ENCODE peak calls at places on chromosomes 6 and 20, in four cellular contexts. Z, R, J and U are unnamed samples.

GRCh38 chr20:51067792-51068191 is 44.9 kb upstream of the KCNG1 start:
- DNase-seq in Z (no peak), R (no peak), J (no peak), U (no peak)

GRCh38 chr6:157443066-157443800 is 62.2 kb downstream of the ZDHHC14 start:
- DNase-seq in Z (peak; percentile 41), R (peak; percentile 71), J (peak; percentile 53), U (peak; percentile 74)

GRCh38 chr6:148379481-148379880 is 36.8 kb downstream of the SASH1 start:
- DNase-seq in Z (no peak), R (no peak), J (no peak), U (no peak)

GRCh38 chr6:131813991-131814390 is 6.2 kb downstream of the ENPP1 start:
- DNase-seq in Z (no peak), R (no peak), J (no peak), U (no peak)

GRCh38 chr6:2396856-2397640 is 151.6 kb upstream of the GMDS start:
- DNase-seq in Z (no peak), R (peak; percentile 46), J (peak; percentile 24), U (peak; percentile 77)

GRCh38 chr20:4813076-4813838 is 91.5 kb downstream of the PRND start:
- DNase-seq in Z (peak; percentile 66), R (no peak), J (no peak), U (no peak)

GRCh38 chr6:87054143-87054833 is 40.6 kb downstream of the CGA start:
- DNase-seq in Z (peak; percentile 28), R (no peak), J (no peak), U (no peak)

GRCh38 chr6:81138236-81138635 is 614.2 kb downstream of the TENT5A start:
- DNase-seq in Z (no peak), R (no peak), J (no peak), U (no peak)

GRCh38 chr6:159875194-159875593 is 15.6 kb upstream of the MAS1 start:
- DNase-seq in Z (no peak), R (no peak), J (no peak), U (no peak)

GRCh38 chr6:116631379-116631990 is 15.2 kb downstream of the RSPH4A start:
- DNase-seq in Z (peak; percentile 7), R (no peak), J (no peak), U (no peak)

GRCh38 chr6:52754443-52754842 is 8.8 kb downstream of the GSTA2 start:
- DNase-seq in Z (no peak), R (no peak), J (no peak), U (no peak)

GRCh38 chr6:127300411-127300810 is 33.7 kb downstream of the RNF146 start:
- DNase-seq in Z (no peak), R (peak; percentile 54), J (peak; percentile 53), U (peak; percentile 91)

GRCh38 chr6:144647406-144647964 is 362.4 kb downstream of the UTRN start:
- DNase-seq in Z (no peak), R (no peak), J (no peak), U (no peak)

GRCh38 chr6:165835410-165835851 is 172.4 kb upstream of the PDE10A start:
- DNase-seq in Z (no peak), R (no peak), J (no peak), U (no peak)

GRCh38 chr20:51797357-51798025 is 4.8 kb downstream of the SALL4 start:
- DNase-seq in Z (no peak), R (no peak), J (no peak), U (no peak)

GRCh38 chr20:31860431-31861345 is 9.6 kb downstream of the DUSP15 start:
- DNase-seq in Z (no peak), R (no peak), J (peak; percentile 64), U (no peak)

GRCh38 chr20:31587545-31588389 is 17.3 kb upstream of the ID1 start:
- DNase-seq in Z (peak; percentile 68), R (no peak), J (peak; percentile 48), U (no peak)

GRCh38 chr6:24856954-24857670 is 58.4 kb upstream of the ARMH2 start:
- DNase-seq in Z (no peak), R (no peak), J (no peak), U (no peak)

GRCh38 chr6:24856246-24856599 is 57.5 kb upstream of the ARMH2 start:
- DNase-seq in Z (no peak), R (no peak), J (no peak), U (no peak)

GRCh38 chr6:24859608-24860007 is 60.9 kb upstream of the ARMH2 start:
- DNase-seq in Z (no peak), R (no peak), J (peak; percentile 63), U (no peak)

GRCh38 chr6:24859132-24859531 is 60.4 kb upstream of the ARMH2 start:
- DNase-seq in Z (no peak), R (no peak), J (no peak), U (no peak)

DNA sequence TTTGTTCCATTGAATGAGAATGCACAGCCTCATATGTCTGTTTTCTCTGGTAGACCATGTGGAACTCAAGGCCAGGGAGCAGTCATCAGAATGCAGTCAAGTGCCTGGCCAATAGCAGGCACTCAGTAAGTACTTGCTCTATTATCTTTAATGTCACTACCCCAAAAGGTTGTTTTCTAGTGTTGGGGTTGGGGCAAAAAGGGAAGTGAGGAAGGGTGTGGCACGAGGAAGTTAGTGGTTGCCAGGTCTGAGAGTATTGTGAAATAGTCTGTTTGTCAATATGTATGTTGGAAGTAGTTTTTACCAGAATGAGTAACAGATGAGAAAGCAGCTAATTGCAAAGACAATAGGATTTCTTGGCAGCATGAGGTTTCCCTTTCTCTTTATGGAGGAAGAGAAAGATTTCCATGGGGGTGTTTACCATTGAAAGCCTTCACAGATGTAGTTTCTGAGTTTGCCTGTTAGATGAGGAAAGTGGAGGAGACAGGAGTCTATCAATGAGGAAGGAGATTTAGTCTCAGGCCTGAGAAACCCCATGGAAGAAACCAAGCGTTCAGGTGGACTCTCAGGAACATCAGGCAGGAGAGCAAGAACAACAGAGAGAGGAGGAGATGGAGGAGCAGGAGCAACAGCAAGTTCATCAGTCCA is 59.6 kb upstream of the ARMH2 start:
- DNase-seq in Z (peak; percentile 20), R (peak; percentile 35), J (peak; percentile 89), U (no peak)
- TF ChIP-seq CTCF in Z (no peak), R (no peak), J (no peak), U (no peak)

GRCh38 chr6:30542915-30543314 is 13.4 kb downstream of the GNL1 start:
- DNase-seq in Z (no peak), R (no peak), J (no peak), U (no peak)
- TF ChIP-seq CTCF in Z (no peak), R (no peak), J (no peak), U (no peak)

GRCh38 chr6:35146453-35146852 is 5.3 kb upstream of the TCP11 start:
- DNase-seq in Z (peak; percentile 40), R (no peak), J (peak; percentile 65), U (no peak)
- TF ChIP-seq CTCF in Z (peak; percentile 66), R (peak; percentile 86), J (peak; percentile 84), U (peak; percentile 75)

DNA sequence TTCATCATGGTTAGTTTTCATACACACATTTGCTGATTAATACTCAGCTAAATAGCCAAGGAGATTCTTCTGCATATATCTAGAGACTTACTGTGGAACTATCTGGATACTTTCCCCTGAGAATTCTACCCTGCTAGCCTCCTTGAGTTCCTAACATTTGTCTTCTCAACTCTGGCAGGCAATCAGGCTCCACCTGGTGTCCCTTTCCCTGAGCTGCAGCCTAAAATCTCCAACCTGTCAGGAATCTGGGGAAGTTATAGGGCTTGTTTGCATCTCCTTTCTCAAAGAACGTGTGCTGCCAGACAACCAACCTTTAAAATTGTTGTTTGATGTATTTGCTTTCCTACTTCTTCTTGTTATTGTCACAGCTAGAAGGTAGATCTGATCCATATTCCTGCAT is 73.4 kb downstream of the FUT9 start:
- DNase-seq in Z (no peak), R (no peak), J (peak; percentile 37), U (no peak)
- TF ChIP-seq CTCF in Z (no peak), R (no peak), J (peak; percentile 67), U (no peak)

DNA sequence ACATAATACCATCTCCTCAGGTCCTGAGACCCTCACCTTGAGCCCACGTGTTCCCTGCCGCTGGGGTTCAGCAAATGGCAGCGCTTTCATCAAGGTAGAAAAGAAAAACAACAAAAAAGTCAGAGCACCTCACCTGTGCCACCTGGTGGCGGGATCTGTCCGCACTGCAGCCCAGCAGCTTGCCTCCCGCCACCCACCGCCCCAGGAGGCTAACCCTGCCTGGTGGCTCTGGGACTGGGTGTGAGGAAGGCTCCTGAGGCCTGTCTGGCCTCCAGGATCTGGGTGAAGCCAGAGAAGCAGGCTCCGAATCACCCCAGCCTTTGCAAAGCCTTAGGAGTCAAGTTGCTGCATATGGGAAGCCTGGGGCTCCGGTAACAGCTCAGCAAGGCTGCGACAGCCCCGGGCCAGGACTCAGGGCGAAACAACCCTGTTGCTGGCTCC is 270.8 kb downstream of the BMP7 start:
- DNase-seq in Z (peak; percentile 37), R (no peak), J (peak; percentile 9), U (no peak)
- TF ChIP-seq CTCF in Z (peak; percentile 23), R (peak; percentile 52), J (peak; percentile 49), U (peak; percentile 62)

DNA sequence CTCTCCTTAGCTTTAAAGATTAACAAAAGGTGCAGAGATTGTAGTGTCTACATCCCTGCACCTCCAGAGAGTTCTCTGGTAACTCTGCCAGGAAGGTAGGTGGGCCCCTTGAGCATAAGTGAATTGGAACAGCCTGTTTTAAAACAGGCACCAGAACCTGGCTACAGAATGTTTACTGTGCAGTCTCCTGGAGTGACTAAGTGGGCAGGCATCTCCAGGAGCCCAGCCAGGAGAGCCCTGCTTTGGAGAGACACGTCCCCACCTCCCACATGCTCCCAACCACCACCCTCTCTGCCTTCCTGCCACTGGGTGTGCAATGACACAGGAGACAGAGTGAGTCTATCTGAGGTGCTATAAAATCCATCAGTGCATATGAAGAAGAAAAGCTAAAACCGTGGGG is 110.3 kb upstream of the EYA4 start:
- DNase-seq in Z (no peak), R (no peak), J (peak; percentile 92), U (peak; percentile 52)
- TF ChIP-seq CTCF in Z (no peak), R (no peak), J (peak; percentile 45), U (peak; percentile 8)

DNA sequence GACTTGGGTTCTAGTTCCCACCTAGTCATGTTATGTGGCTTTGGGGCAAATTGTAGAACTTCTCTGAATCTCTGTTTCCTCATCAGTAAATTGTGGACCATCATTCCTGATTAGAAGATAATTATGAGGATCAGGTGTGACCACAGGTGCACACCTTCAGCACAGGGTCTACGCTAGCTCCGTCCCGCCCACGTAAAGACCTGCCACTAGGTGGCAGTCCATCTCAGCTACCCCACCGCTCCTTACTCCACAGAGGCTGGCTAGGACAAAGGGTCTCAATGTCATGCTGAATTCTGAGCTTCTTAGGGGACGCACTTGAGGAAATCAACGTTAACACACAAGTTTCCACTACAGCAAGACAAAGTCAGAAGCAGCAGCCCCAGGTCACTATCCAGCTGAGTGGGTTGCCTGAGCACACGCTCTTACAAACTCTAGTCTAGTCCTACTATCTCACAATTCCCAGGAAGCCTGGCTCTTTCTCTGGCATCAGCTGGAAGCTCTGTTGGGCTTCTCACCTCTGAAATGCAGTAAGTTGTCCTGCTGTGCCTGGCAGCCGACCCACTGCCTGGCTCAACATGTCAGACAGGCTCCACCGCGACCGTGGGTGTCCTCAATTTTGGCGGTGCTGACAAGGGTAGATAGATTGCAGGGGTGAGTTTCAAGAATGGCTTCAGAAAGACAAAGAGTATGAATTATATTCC is 2.0 kb upstream of the PLCG1 start:
- DNase-seq in Z (peak; percentile 78), R (no peak), J (peak; percentile 65), U (no peak)
- TF ChIP-seq CTCF in Z (peak; percentile 56), R (peak; percentile 57), J (peak; percentile 87), U (peak; percentile 82)

GRCh38 chr20:1360094-1360493 is 31.2 kb upstream of the SDCBP2 start:
- DNase-seq in Z (no peak), R (no peak), J (no peak), U (no peak)
- TF ChIP-seq CTCF in Z (no peak), R (no peak), J (peak; percentile 2), U (peak; percentile 10)

GRCh38 chr20:44714102-44714700 is 968 bp upstream of the CCN5 start:
- DNase-seq in Z (no peak), R (no peak), J (no peak), U (no peak)
- TF ChIP-seq CTCF in Z (no peak), R (no peak), J (no peak), U (no peak)

GRCh38 chr6:94902974-94903628 is 674.2 kb upstream of the MANEA start:
- DNase-seq in Z (no peak), R (no peak), J (peak; percentile 8), U (no peak)
- TF ChIP-seq CTCF in Z (no peak), R (no peak), J (peak; percentile 37), U (no peak)